ENCODE peak calls at places on chromosomes 16 and 17, in six cellular contexts. H, E, X, Y, C and M are unnamed samples.

GRCh38 chr17:29578626-29579485 is 10.4 kb downstream of the TP53I13 start:
- DNase-seq in H (no peak), E (no peak), X (no peak), Y (no peak), C (no peak), M (no peak)

GRCh38 chr17:63700528-63701441 is 860 bp upstream of the LIMD2 start:
- DNase-seq in H (peak), E (peak), X (no peak), Y (no peak), C (peak), M (peak)

GRCh38 chr16:88938933-88939813 is 37.8 kb downstream of the CBFA2T3 start:
- DNase-seq in H (no peak), E (no peak), X (no peak), Y (no peak), C (no peak), M (no peak)

GRCh38 chr17:5854871-5855554 is 215.2 kb upstream of the WSCD1 start:
- DNase-seq in H (peak), E (no peak), X (no peak), Y (no peak), C (no peak), M (no peak)

GRCh38 chr17:82328141-82328993 is 5.2 kb downstream of the SECTM1 start:
- DNase-seq in H (no peak), E (no peak), X (no peak), Y (no peak), C (no peak), M (no peak)

GRCh38 chr17:81923302-81924260 is 4.0 kb downstream of the MAFG start:
- DNase-seq in H (peak), E (no peak), X (no peak), Y (no peak), C (peak), M (peak)

GRCh38 chr17:66426397-66427033 is 124.1 kb downstream of the PRKCA start:
- DNase-seq in H (peak), E (no peak), X (no peak), Y (no peak), C (no peak), M (peak)

GRCh38 chr16:72018470-72018869 is 9.9 kb downstream of the DHODH start:
- DNase-seq in H (no peak), E (no peak), X (no peak), Y (no peak), C (no peak), M (no peak)

GRCh38 chr17:67133161-67133560 is 88.8 kb downstream of the CACNG1 start:
- DNase-seq in H (no peak), E (no peak), X (no peak), Y (no peak), C (no peak), M (no peak)

GRCh38 chr16:1119766-1120611 is 23.9 kb upstream of the C1QTNF8 start:
- DNase-seq in H (no peak), E (no peak), X (no peak), Y (no peak), C (no peak), M (no peak)

GRCh38 chr17:12624221-12624620 is 41.5 kb upstream of the MYOCD start:
- DNase-seq in H (no peak), E (no peak), X (no peak), Y (no peak), C (peak), M (peak)

GRCh38 chr17:1834378-1835149 is 4.8 kb downstream of the RPA1 start:
- DNase-seq in H (no peak), E (no peak), X (no peak), Y (no peak), C (no peak), M (no peak)

GRCh38 chr17:70857351-70857750 is 688.0 kb downstream of the KCNJ2 start:
- DNase-seq in H (no peak), E (no peak), X (no peak), Y (no peak), C (no peak), M (no peak)

GRCh38 chr17:55741353-55741700 is 9.5 kb upstream of the PCTP start:
- DNase-seq in H (no peak), E (no peak), X (no peak), Y (no peak), C (no peak), M (no peak)

GRCh38 chr17:37701424-37702020 is 43.3 kb downstream of the HNF1B start:
- DNase-seq in H (peak), E (no peak), X (no peak), Y (no peak), C (no peak), M (no peak)

GRCh38 chr17:38439436-38439835 is 11.2 kb downstream of the ARHGAP23 start:
- DNase-seq in H (no peak), E (no peak), X (no peak), Y (no peak), C (no peak), M (no peak)

GRCh38 chr17:859461-860195 is 77.5 kb downstream of the MRM3 start:
- DNase-seq in H (no peak), E (no peak), X (no peak), Y (no peak), C (peak), M (peak)

GRCh38 chr16:560701-561412 is 663 bp downstream of the PRR35 start:
- DNase-seq in H (no peak), E (no peak), X (no peak), Y (no peak), C (no peak), M (no peak)

GRCh38 chr17:18143044-18143936 is 34.7 kb downstream of the MYO15A start:
- DNase-seq in H (peak), E (peak), X (no peak), Y (no peak), C (peak), M (peak)

GRCh38 chr17:46964315-46965265 is 14.5 kb downstream of the RPRML start:
- DNase-seq in H (peak), E (peak), X (no peak), Y (no peak), C (peak), M (peak)

GRCh38 chr16:85168732-85169256 is 56.5 kb upstream of the CIBAR2 start:
- DNase-seq in H (no peak), E (peak), X (no peak), Y (no peak), C (no peak), M (peak)

GRCh38 chr17:38724337-38724988 is 5.7 kb upstream of the CISD3 start:
- DNase-seq in H (no peak), E (no peak), X (no peak), Y (no peak), C (no peak), M (no peak)

GRCh38 chr17:37691807-37692206 is 48.6 kb upstream of the DDX52 start:
- DNase-seq in H (no peak), E (no peak), X (no peak), Y (no peak), C (no peak), M (no peak)

GRCh38 chr16:82187829-82188228 is 17.8 kb upstream of the MPHOSPH6 start:
- DNase-seq in H (no peak), E (no peak), X (no peak), Y (no peak), C (no peak), M (no peak)

GRCh38 chr16:82194076-82194475 is 24.1 kb upstream of the MPHOSPH6 start:
- DNase-seq in H (no peak), E (no peak), X (no peak), Y (no peak), C (no peak), M (no peak)

GRCh38 chr16:82195917-82196494 is 26.0 kb upstream of the MPHOSPH6 start:
- DNase-seq in H (no peak), E (no peak), X (no peak), Y (no peak), C (peak), M (no peak)

GRCh38 chr16:82197540-82198240 is 27.7 kb upstream of the MPHOSPH6 start:
- DNase-seq in H (no peak), E (no peak), X (no peak), Y (no peak), C (no peak), M (no peak)

GRCh38 chr16:82192665-82193064 is 22.6 kb upstream of the MPHOSPH6 start:
- DNase-seq in H (no peak), E (no peak), X (no peak), Y (peak), C (peak), M (peak)
- H2AFZ ChIP-seq in H (no peak), E (no peak), X (no peak), Y (no peak), C (no peak), M (peak)

GRCh38 chr17:8235676-8236075 is 12.2 kb downstream of the CTC1 start:
- DNase-seq in H (no peak), E (no peak), X (no peak), Y (peak), C (no peak), M (no peak)
- H4K91ac ChIP-seq in H (no peak), E (no peak), X (no peak), Y (no peak), C (no peak), M (no peak)

GRCh38 chr16:35365675-35366074 is 1906.3 kb downstream of the TP53TG3F start:
- DNase-seq in H (no peak), E (no peak), X (no peak), Y (no peak), C (no peak), M (no peak)
- H2AFZ ChIP-seq in H (no peak), E (no peak), X (no peak), Y (no peak), C (no peak), M (no peak)

GRCh38 chr16:27366687-27367462 is 35.1 kb upstream of the IL21R start:
- DNase-seq in H (no peak), E (no peak), X (no peak), Y (no peak), C (no peak), M (no peak)

GRCh38 chr16:27369806-27370205 is 32.2 kb upstream of the IL21R start:
- DNase-seq in H (no peak), E (no peak), X (no peak), Y (no peak), C (peak), M (peak)

GRCh38 chr16:27368358-27368722 is 33.6 kb upstream of the IL21R start:
- DNase-seq in H (no peak), E (no peak), X (no peak), Y (no peak), C (no peak), M (no peak)

GRCh38 chr16:27365142-27366089 is 36.6 kb upstream of the IL21R start:
- DNase-seq in H (no peak), E (no peak), X (no peak), Y (peak), C (peak), M (peak)

GRCh38 chr16:27367463-27368357 is 34.3 kb upstream of the IL21R start:
- DNase-seq in H (peak), E (peak), X (peak), Y (peak), C (peak), M (peak)
- H4K91ac ChIP-seq in H (no peak), E (no peak), X (peak), Y (no peak), C (peak), M (peak)